ENCODE peak calls at places on chromosomes 1 and 21, in four cellular contexts. One of them, this sample, is unnamed.

GRCh38 chr1:2070800-2071530 is 20.8 kb downstream of the PRKCZ start:
- DNase-seq in left ventricle myocardium inferior: no peak
- DNase-seq in mesenchymal stem cell: no peak
- DNase-seq in thoracic aorta: no peak
- DNase-seq in this sample: no peak

GRCh38 chr1:43206721-43207228 is 34.6 kb downstream of the CFAP57 start:
- DNase-seq in mesenchymal stem cell: peak; percentile 96
- DNase-seq in thoracic aorta: no peak
- DNase-seq in left ventricle myocardium inferior: peak; percentile 29
- DNase-seq in this sample: peak; percentile 64

GRCh38 chr1:205703072-205703471 is 22.8 kb upstream of the SLC45A3 start:
- DNase-seq in mesenchymal stem cell: no peak
- DNase-seq in left ventricle myocardium inferior: no peak
- DNase-seq in thoracic aorta: no peak
- DNase-seq in this sample: no peak

GRCh38 chr1:82387070-82387366 is 586.3 kb downstream of the ADGRL2 start:
- DNase-seq in left ventricle myocardium inferior: no peak
- DNase-seq in mesenchymal stem cell: no peak
- DNase-seq in thoracic aorta: no peak
- DNase-seq in this sample: no peak

GRCh38 chr1:65820983-65821382 is 28.3 kb downstream of the PDE4B start:
- DNase-seq in left ventricle myocardium inferior: no peak
- DNase-seq in thoracic aorta: no peak
- DNase-seq in mesenchymal stem cell: peak; percentile 93
- DNase-seq in this sample: no peak

GRCh38 chr1:246791303-246791918 is 67.2 kb downstream of the SCCPDH start:
- DNase-seq in thoracic aorta: no peak
- DNase-seq in mesenchymal stem cell: no peak
- DNase-seq in left ventricle myocardium inferior: no peak
- DNase-seq in this sample: no peak

GRCh38 chr1:178686407-178686806 is 38.6 kb upstream of the RALGPS2 start:
- DNase-seq in left ventricle myocardium inferior: no peak
- DNase-seq in mesenchymal stem cell: no peak
- DNase-seq in thoracic aorta: no peak
- DNase-seq in this sample: peak; percentile 36

GRCh38 chr21:22356663-22357062 is 1358.5 kb downstream of the NCAM2 start:
- DNase-seq in mesenchymal stem cell: no peak
- DNase-seq in left ventricle myocardium inferior: no peak
- DNase-seq in thoracic aorta: no peak
- DNase-seq in this sample: no peak

GRCh38 chr1:109527098-109527811 is 12.4 kb upstream of the GPR61 start:
- DNase-seq in left ventricle myocardium inferior: no peak
- DNase-seq in thoracic aorta: no peak
- DNase-seq in mesenchymal stem cell: no peak
- DNase-seq in this sample: no peak

GRCh38 chr1:161020573-161021167 is at the start of gene F11R:
- DNase-seq in left ventricle myocardium inferior: no peak
- DNase-seq in mesenchymal stem cell: peak; percentile 36
- DNase-seq in thoracic aorta: no peak
- DNase-seq in this sample: no peak

GRCh38 chr1:23543707-23544443 is 12.8 kb upstream of the E2F2 start:
- DNase-seq in thoracic aorta: no peak
- DNase-seq in mesenchymal stem cell: peak; percentile 61
- DNase-seq in left ventricle myocardium inferior: no peak
- DNase-seq in this sample: no peak

GRCh38 chr21:44726803-44727202 is 15.4 kb upstream of the TSPEAR start:
- DNase-seq in thoracic aorta: no peak
- DNase-seq in left ventricle myocardium inferior: no peak
- DNase-seq in mesenchymal stem cell: no peak
- DNase-seq in this sample: no peak

GRCh38 chr1:176566004-176566975 is 103.3 kb downstream of the PAPPA2 start:
- DNase-seq in left ventricle myocardium inferior: no peak
- DNase-seq in thoracic aorta: no peak
- DNase-seq in mesenchymal stem cell: no peak
- DNase-seq in this sample: no peak

GRCh38 chr1:39680751-39681150 is 8.8 kb upstream of the NT5C1A start:
- DNase-seq in mesenchymal stem cell: no peak
- DNase-seq in left ventricle myocardium inferior: no peak
- DNase-seq in thoracic aorta: no peak
- DNase-seq in this sample: no peak

GRCh38 chr1:114011796-114012195 is 32.5 kb downstream of the OLFML3 start:
- DNase-seq in left ventricle myocardium inferior: no peak
- DNase-seq in mesenchymal stem cell: no peak
- DNase-seq in thoracic aorta: no peak
- DNase-seq in this sample: no peak

GRCh38 chr1:9890224-9890731 is 19.8 kb downstream of the CTNNBIP1 start:
- DNase-seq in left ventricle myocardium inferior: peak; percentile 60
- DNase-seq in thoracic aorta: no peak
- DNase-seq in mesenchymal stem cell: peak; percentile 91
- DNase-seq in this sample: peak; percentile 81

GRCh38 chr1:187001198-187001904 is 172.6 kb downstream of the PLA2G4A start:
- DNase-seq in left ventricle myocardium inferior: no peak
- DNase-seq in mesenchymal stem cell: peak; percentile 86
- DNase-seq in thoracic aorta: no peak
- DNase-seq in this sample: peak; percentile 67

GRCh38 chr1:110627763-110628162 is 21.6 kb upstream of the KCNA2 start:
- DNase-seq in left ventricle myocardium inferior: no peak
- DNase-seq in thoracic aorta: no peak
- DNase-seq in mesenchymal stem cell: no peak
- DNase-seq in this sample: no peak

GRCh38 chr1:206587904-206588303 is 24.4 kb downstream of the EIF2D start:
- DNase-seq in thoracic aorta: no peak
- DNase-seq in mesenchymal stem cell: no peak
- DNase-seq in left ventricle myocardium inferior: no peak
- DNase-seq in this sample: no peak

GRCh38 chr1:169103002-169103401 is 3.5 kb upstream of the ATP1B1 start:
- DNase-seq in left ventricle myocardium inferior: no peak
- DNase-seq in mesenchymal stem cell: no peak
- DNase-seq in thoracic aorta: no peak
- DNase-seq in this sample: no peak

GRCh38 chr1:248905949-248906740 is at the start of gene PGBD2:
- DNase-seq in left ventricle myocardium inferior: peak; percentile 95
- DNase-seq in mesenchymal stem cell: peak; percentile 90
- DNase-seq in thoracic aorta: peak; percentile 66
- DNase-seq in this sample: peak; percentile 48

GRCh38 chr1:167186198-167186750 is 34.4 kb upstream of the POU2F1 start:
- DNase-seq in mesenchymal stem cell: no peak
- DNase-seq in left ventricle myocardium inferior: no peak
- DNase-seq in thoracic aorta: no peak
- DNase-seq in this sample: no peak

GRCh38 chr1:39159224-39160036 is 45.1 kb upstream of the MACF1 start:
- DNase-seq in mesenchymal stem cell: no peak
- DNase-seq in thoracic aorta: no peak
- DNase-seq in left ventricle myocardium inferior: no peak
- DNase-seq in this sample: no peak

GRCh38 chr1:190179817-190180216 is 297.8 kb downstream of the BRINP3 start:
- DNase-seq in thoracic aorta: no peak
- DNase-seq in mesenchymal stem cell: peak; percentile 19
- DNase-seq in left ventricle myocardium inferior: no peak
- DNase-seq in this sample: no peak

GRCh38 chr1:156859523-156860112 is 701 bp upstream of the INSRR start:
- DNase-seq in mesenchymal stem cell: peak; percentile 25
- DNase-seq in left ventricle myocardium inferior: no peak
- DNase-seq in thoracic aorta: no peak
- DNase-seq in this sample: no peak

GRCh38 chr1:108045370-108045950 is 80.5 kb upstream of the VAV3 start:
- DNase-seq in left ventricle myocardium inferior: no peak
- DNase-seq in mesenchymal stem cell: no peak
- DNase-seq in thoracic aorta: no peak
- DNase-seq in this sample: no peak

GRCh38 chr1:179079113-179079761 is 2.6 kb upstream of the TOR3A start:
- DNase-seq in left ventricle myocardium inferior: no peak
- DNase-seq in thoracic aorta: no peak
- DNase-seq in mesenchymal stem cell: peak; percentile 85
- DNase-seq in this sample: no peak

GRCh38 chr1:232322162-232322734 is 307.7 kb downstream of the SIPA1L2 start:
- DNase-seq in mesenchymal stem cell: no peak
- DNase-seq in left ventricle myocardium inferior: no peak
- DNase-seq in thoracic aorta: no peak
- DNase-seq in this sample: no peak

GRCh38 chr1:20974069-20974468 is 187.0 kb upstream of the HP1BP3 start:
- DNase-seq in mesenchymal stem cell: peak; percentile 58
- DNase-seq in thoracic aorta: no peak
- DNase-seq in left ventricle myocardium inferior: no peak
- DNase-seq in this sample: no peak

GRCh38 chr1:212485895-212486590 is 53.3 kb downstream of the NENF start:
- DNase-seq in mesenchymal stem cell: peak; percentile 98
- DNase-seq in thoracic aorta: peak; percentile 79
- DNase-seq in left ventricle myocardium inferior: no peak
- DNase-seq in this sample: peak; percentile 94

GRCh38 chr1:34850382-34850781 is 9.2 kb downstream of the SMIM12 start:
- DNase-seq in thoracic aorta: no peak
- DNase-seq in left ventricle myocardium inferior: no peak
- DNase-seq in mesenchymal stem cell: no peak
- DNase-seq in this sample: no peak

GRCh38 chr1:225572422-225572821 is 80.5 kb downstream of the ENAH start:
- DNase-seq in thoracic aorta: no peak
- DNase-seq in left ventricle myocardium inferior: no peak
- DNase-seq in mesenchymal stem cell: peak; percentile 41
- DNase-seq in this sample: no peak

GRCh38 chr1:6007318-6008083 is 15.3 kb upstream of the NPHP4 start:
- DNase-seq in thoracic aorta: no peak
- DNase-seq in left ventricle myocardium inferior: no peak
- DNase-seq in mesenchymal stem cell: no peak
- DNase-seq in this sample: no peak

GRCh38 chr1:21258331-21259134 is 31.7 kb downstream of the ECE1 start:
- DNase-seq in mesenchymal stem cell: no peak
- DNase-seq in thoracic aorta: no peak
- DNase-seq in left ventricle myocardium inferior: no peak
- DNase-seq in this sample: no peak

GRCh38 chr1:7784492-7785071 is 491 bp downstream of the PER3 start:
- DNase-seq in left ventricle myocardium inferior: peak; percentile 37
- DNase-seq in mesenchymal stem cell: peak; percentile 6
- DNase-seq in thoracic aorta: no peak
- DNase-seq in this sample: no peak

GRCh38 chr1:213014642-213015041 is 1.0 kb downstream of the ANGEL2 start:
- DNase-seq in mesenchymal stem cell: peak; percentile 47
- DNase-seq in left ventricle myocardium inferior: no peak
- DNase-seq in thoracic aorta: no peak
- DNase-seq in this sample: no peak

GRCh38 chr1:155526356-155526755 is 36.2 kb downstream of the ASH1L start:
- DNase-seq in mesenchymal stem cell: no peak
- DNase-seq in left ventricle myocardium inferior: no peak
- DNase-seq in thoracic aorta: no peak
- DNase-seq in this sample: no peak
- H3K27ac ChIP-seq in mesenchymal stem cell: no peak overlapping the region
- H3K27ac ChIP-seq in left ventricle myocardium inferior: no peak overlapping the region
- H3K27ac ChIP-seq in thoracic aorta: no peak overlapping the region
- H3K27ac ChIP-seq in this sample: no peak overlapping the region

DNA sequence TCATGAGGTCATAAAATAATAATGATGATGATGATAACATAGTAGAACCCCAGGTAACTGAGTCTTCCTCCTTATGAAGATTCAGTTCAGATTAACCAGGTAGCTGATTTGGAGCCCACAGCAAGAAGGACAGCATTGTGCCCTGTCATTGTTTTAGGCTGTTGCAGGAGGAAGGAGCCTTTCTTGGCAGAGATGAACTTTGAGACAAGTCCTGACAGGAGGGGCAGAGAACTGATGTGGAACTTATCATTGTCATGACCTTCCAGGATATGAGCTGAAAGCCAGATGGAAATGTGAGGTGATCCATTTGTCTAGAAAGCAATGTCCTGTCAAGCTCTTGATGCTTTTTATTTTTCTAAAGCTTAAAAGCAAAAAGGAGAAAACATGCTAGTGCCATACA is 132.6 kb upstream of the COA6 start:
- DNase-seq in left ventricle myocardium inferior: no peak
- DNase-seq in mesenchymal stem cell: no peak
- DNase-seq in thoracic aorta: no peak
- DNase-seq in this sample: no peak
- H3K27ac ChIP-seq in left ventricle myocardium inferior: no peak overlapping the region
- H3K27ac ChIP-seq in mesenchymal stem cell: no peak overlapping the region
- H3K27ac ChIP-seq in thoracic aorta: no peak overlapping the region
- H3K27ac ChIP-seq in this sample: no peak overlapping the region

DNA sequence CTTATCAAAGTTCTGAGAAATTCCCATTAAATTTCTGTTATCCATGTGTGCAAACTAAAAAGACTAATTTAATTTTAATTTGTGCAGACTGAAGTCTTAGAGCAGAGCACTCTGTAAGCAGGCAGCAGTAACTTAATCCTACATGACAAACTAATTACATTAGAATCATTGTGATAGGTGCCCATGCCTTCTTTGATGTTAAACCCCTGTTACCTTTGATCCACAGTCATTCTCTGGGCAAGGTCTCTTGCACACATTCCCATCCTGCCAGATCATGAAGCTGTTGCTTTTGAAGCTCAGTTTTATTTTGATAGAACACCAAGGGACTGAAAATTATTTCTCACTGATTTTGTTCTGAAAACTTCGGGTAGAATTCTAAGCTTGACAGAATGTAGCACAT is 77.2 kb downstream of the BCAR3 start:
- DNase-seq in mesenchymal stem cell: no peak
- DNase-seq in thoracic aorta: no peak
- DNase-seq in left ventricle myocardium inferior: no peak
- DNase-seq in this sample: no peak
- H3K27ac ChIP-seq in mesenchymal stem cell: no peak overlapping the region
- H3K27ac ChIP-seq in thoracic aorta: no peak overlapping the region
- H3K27ac ChIP-seq in left ventricle myocardium inferior: peak overlapping the region; percentile 84
- H3K27ac ChIP-seq in this sample: no peak overlapping the region

GRCh38 chr1:174988539-174988938 is 11.2 kb upstream of the CACYBP start:
- DNase-seq in thoracic aorta: no peak
- DNase-seq in mesenchymal stem cell: no peak
- DNase-seq in left ventricle myocardium inferior: no peak
- DNase-seq in this sample: no peak

GRCh38 chr1:174988986-174989385 is 10.8 kb upstream of the CACYBP start:
- DNase-seq in mesenchymal stem cell: no peak
- DNase-seq in thoracic aorta: no peak
- DNase-seq in left ventricle myocardium inferior: no peak
- DNase-seq in this sample: no peak

GRCh38 chr1:174984952-174985351 is 14.8 kb upstream of the CACYBP start:
- DNase-seq in left ventricle myocardium inferior: no peak
- DNase-seq in mesenchymal stem cell: no peak
- DNase-seq in thoracic aorta: no peak
- DNase-seq in this sample: no peak

DNA sequence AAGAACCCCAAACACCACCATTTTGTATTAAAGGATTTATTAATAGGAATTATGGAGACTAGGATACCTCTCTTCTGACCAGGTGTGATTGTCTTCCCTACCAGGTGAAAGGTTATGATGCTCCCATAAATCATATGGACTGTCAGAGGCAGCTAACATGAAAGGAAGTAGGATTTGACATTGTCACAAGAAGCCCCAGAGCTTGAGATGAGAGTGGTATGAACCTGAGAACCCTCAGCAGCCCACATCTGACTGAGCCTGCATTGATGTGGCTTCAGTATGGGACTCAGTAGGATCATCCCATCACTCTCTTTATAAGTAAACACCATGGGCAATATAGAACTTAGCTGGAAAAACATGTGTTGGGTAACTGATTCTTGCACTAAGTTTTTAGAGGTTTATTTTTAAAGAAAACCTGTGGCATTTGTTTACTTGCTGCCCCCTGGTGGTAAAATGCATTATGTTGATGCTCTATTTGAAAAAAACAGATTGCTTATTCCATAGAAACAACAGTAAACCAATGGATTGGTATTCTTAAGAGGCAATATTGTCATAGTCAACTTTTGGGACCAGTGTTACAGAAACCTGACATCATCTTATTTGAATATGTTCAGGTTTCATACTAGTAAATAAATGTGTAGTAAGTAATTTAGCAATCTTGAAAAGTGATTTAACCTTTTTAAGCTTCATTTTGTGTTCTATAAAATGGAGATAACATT is 16.6 kb upstream of the CACYBP start:
- DNase-seq in mesenchymal stem cell: peak; percentile 68
- DNase-seq in thoracic aorta: no peak
- DNase-seq in left ventricle myocardium inferior: no peak
- DNase-seq in this sample: no peak
- H3K27ac ChIP-seq in mesenchymal stem cell: no peak overlapping the region
- H3K27ac ChIP-seq in thoracic aorta: no peak overlapping the region
- H3K27ac ChIP-seq in left ventricle myocardium inferior: no peak overlapping the region
- H3K27ac ChIP-seq in this sample: no peak overlapping the region